ENCODE peak calls at places on chromosomes 13 and 19, in ten cellular contexts. I is substantia nigra; P is heart right ventricle; V is dorsolateral prefrontal cortex; A is Calu3; C is HuH-7.5; X is Ammon's horn; B is brain pericyte; Z is stimulated activated CD8-positive, alpha-beta memory T cell treated with anti-CD3 and anti-CD28 coated beads, Interleukin-12 subunit alpha, Interleukin-12 subunit beta, amount 100 ng/mL, for 1 hour; E is cardiac fibroblast. N is an unnamed sample.

GRCh38 chr19:2627319-2627829 is 75.1 kb downstream of the GNG7 start:
- DNase-seq in I (peak; percentile 60), P (peak; percentile 49), V (peak; percentile 75), A (peak; percentile 69), C (no peak), X (peak; percentile 79), B (peak; percentile 49), Z (no peak), E (peak; percentile 99), N (peak; percentile 85)

GRCh38 chr19:28546148-28546685 is 666.7 kb downstream of the UQCRFS1 start:
- DNase-seq in I (no peak), P (no peak), V (no peak), A (no peak), C (no peak), X (no peak), B (no peak), Z (no peak), E (no peak), N (no peak)

GRCh38 chr13:105502193-105502592 is 1033.3 kb downstream of the EFNB2 start:
- DNase-seq in I (no peak), P (no peak), V (no peak), A (no peak), C (no peak), X (no peak), B (no peak), Z (no peak), E (no peak), N (no peak)

GRCh38 chr19:38266981-38267597 is 2.7 kb downstream of the SPINT2 start:
- DNase-seq in I (no peak), P (no peak), V (no peak), A (peak; percentile 38), C (peak; percentile 52), X (no peak), B (no peak), Z (no peak), E (peak; percentile 52), N (no peak)

GRCh38 chr19:51462276-51462675 is 4.0 kb upstream of the SIGLEC8 start:
- DNase-seq in I (no peak), P (no peak), V (no peak), A (no peak), C (no peak), X (no peak), B (no peak), Z (no peak), E (no peak), N (no peak)

GRCh38 chr13:93249259-93249917 is 22.8 kb downstream of the GPC6 start:
- DNase-seq in I (no peak), P (no peak), V (no peak), A (no peak), C (no peak), X (no peak), B (peak; percentile 39), Z (no peak), E (peak; percentile 88), N (no peak)

GRCh38 chr13:47680752-47681151 is 320.3 kb downstream of the SUCLA2 start:
- DNase-seq in I (no peak), P (no peak), V (no peak), A (no peak), C (no peak), X (no peak), B (no peak), Z (no peak), E (peak; percentile 26), N (no peak)

GRCh38 chr19:48806818-48807589 is 3.8 kb downstream of the BCAT2 start:
- DNase-seq in I (no peak), P (no peak), V (no peak), A (no peak), C (peak; percentile 88), X (peak; percentile 89), B (no peak), Z (no peak), E (peak; percentile 60), N (no peak)

GRCh38 chr19:5615756-5616327 is 6.7 kb downstream of the SAFB2 start:
- DNase-seq in I (no peak), P (no peak), V (no peak), A (no peak), C (no peak), X (no peak), B (no peak), Z (no peak), E (peak; percentile 27), N (no peak)

GRCh38 chr13:69641773-69642172 is 465.9 kb upstream of the ATXN8OS start:
- DNase-seq in I (no peak), P (no peak), V (no peak), A (no peak), C (no peak), X (no peak), B (no peak), Z (no peak), E (no peak), N (no peak)

GRCh38 chr13:48954086-48954485 is 21.6 kb upstream of the FNDC3A start:
- DNase-seq in I (no peak), P (no peak), V (no peak), A (no peak), C (no peak), X (peak; percentile 7), B (no peak), Z (no peak), E (peak; percentile 80), N (no peak)

GRCh38 chr13:20983386-20983785 is 78.0 kb downstream of the LATS2 start:
- DNase-seq in I (no peak), P (no peak), V (no peak), A (no peak), C (no peak), X (no peak), B (no peak), Z (no peak), E (no peak), N (no peak)